ENCODE peak calls at places on chromosome X, in seven cellular contexts. N is K562, M is thyroid gland, L is left ventricle myocardium inferior, P is right atrium auricular region, B is AG09309, G is HepG2. U is an unnamed sample.

GRCh38 chrX:3777416-3777815 is 64.0 kb upstream of the PRKX start:
- DNase-seq in N (no peak), B (no peak), P (no peak), M (no peak), G (no peak), L (no peak), U (no peak)

GRCh38 chrX:69538321-69538876 is 34.3 kb downstream of the NALF2 start:
- DNase-seq in P (peak), N (peak), M (peak), G (peak), B (no peak), L (peak), U (peak)

GRCh38 chrX:13742397-13743176 is 8.0 kb downstream of the OFD1 start:
- DNase-seq in L (no peak), P (no peak), N (no peak), B (no peak), G (peak), M (no peak), U (no peak)

GRCh38 chrX:2286731-2287130 is 214.0 kb downstream of the DHRSX start:
- DNase-seq in L (no peak), P (no peak), G (no peak), N (no peak), M (no peak), B (no peak), U (no peak)

GRCh38 chrX:117871796-117872195 is 244.8 kb downstream of the KLHL13 start:
- DNase-seq in L (no peak), B (no peak), N (no peak), M (no peak), G (no peak), P (no peak), U (no peak)

GRCh38 chrX:97685753-97686152 is 802.0 kb downstream of the RPA4 start:
- DNase-seq in N (peak), B (peak), P (no peak), M (peak), G (peak), L (no peak), U (no peak)

GRCh38 chrX:9310596-9310995 is 154.3 kb upstream of the TBL1X start:
- DNase-seq in G (no peak), L (no peak), B (peak), P (no peak), N (no peak), M (no peak), U (no peak)

GRCh38 chrX:118153270-118153669 is 36.7 kb upstream of the KLHL13 start:
- DNase-seq in L (no peak), B (no peak), M (no peak), N (no peak), G (no peak), P (no peak), U (no peak)

GRCh38 chrX:47831788-47832187 is 4.9 kb upstream of the ZNF81 start:
- DNase-seq in N (peak), P (no peak), G (peak), B (no peak), L (peak), M (peak), U (no peak)

GRCh38 chrX:40449396-40449795 is 131.4 kb upstream of the ATP6AP2 start:
- DNase-seq in L (no peak), N (no peak), B (no peak), G (no peak), P (no peak), M (peak), U (no peak)

GRCh38 chrX:42978655-42979379 is 200.9 kb upstream of the PPP1R2C start:
- DNase-seq in G (no peak), L (no peak), P (no peak), M (no peak), N (no peak), B (no peak), U (no peak)

GRCh38 chrX:141468940-141469339 is 115.6 kb downstream of the SPANXA1 start:
- DNase-seq in B (peak), G (no peak), N (no peak), P (no peak), L (no peak), M (no peak), U (no peak)

GRCh38 chrX:105190252-105190853 is 30.1 kb downstream of the TEX13A start:
- DNase-seq in P (no peak), M (no peak), L (no peak), G (no peak), N (peak), B (peak), U (no peak)

GRCh38 chrX:50858548-50858947 is 44.6 kb upstream of the SHROOM4 start:
- DNase-seq in B (no peak), G (no peak), P (no peak), L (no peak), N (no peak), M (no peak), U (no peak)

GRCh38 chrX:13888284-13888683 is 71.4 kb upstream of the GPM6B start:
- DNase-seq in M (no peak), B (no peak), L (no peak), N (no peak), G (no peak), P (no peak), U (no peak)

GRCh38 chrX:96575011-96575410 is 109.6 kb upstream of the DIAPH2 start:
- DNase-seq in B (no peak), P (no peak), G (no peak), M (no peak), L (no peak), N (no peak), U (no peak)

GRCh38 chrX:2550288-2551020 is 49.7 kb upstream of the DHRSX start:
- DNase-seq in G (no peak), L (no peak), N (no peak), B (no peak), M (peak), P (no peak), U (no peak)

GRCh38 chrX:40411350-40412111 is 169.2 kb upstream of the ATP6AP2 start:
- DNase-seq in L (no peak), M (no peak), B (no peak), N (peak), P (no peak), G (peak), U (no peak)

DNA sequence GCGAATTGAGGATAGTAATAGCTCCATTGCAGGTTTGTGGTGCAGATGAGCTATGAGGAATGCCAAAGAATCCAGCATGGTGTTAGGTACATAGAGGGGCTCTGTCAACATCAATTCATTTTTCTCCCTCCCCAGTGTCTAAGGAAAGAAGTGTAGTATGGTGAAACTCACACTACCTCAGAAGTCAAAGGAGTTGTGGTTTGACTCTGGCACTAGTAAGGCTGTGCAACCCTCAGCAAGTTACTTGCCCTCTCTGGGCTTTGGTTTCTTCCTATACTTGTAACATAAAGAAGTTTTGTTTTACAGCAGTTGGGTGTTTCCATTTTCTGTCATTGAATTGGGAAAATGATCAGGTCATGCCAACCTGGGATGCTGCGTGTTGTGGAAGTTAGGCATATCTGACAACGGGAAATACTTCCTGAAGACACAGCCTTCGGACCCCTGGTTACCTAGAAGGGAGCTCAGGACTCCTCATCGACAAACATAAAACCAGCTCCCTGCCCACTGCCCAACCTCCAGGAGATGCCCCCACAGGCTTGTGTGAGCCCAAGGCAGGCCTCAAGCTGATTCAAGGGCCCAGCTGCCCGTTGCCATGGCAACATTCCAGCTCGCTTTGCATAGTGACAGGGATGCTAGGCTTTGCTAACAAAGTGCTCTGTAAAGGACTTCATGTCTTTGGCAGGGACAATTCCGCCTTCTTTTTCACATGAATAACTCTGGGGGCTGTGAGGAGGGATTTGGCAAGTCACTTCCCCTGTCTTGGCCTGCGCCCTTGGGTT is 71.3 kb downstream of the RTL5 start:
- DNase-seq in M (no peak), P (no peak), G (no peak), N (no peak), L (no peak), B (no peak), U (no peak)
- H3K4me3 ChIP-seq in M (no peak), P (no peak), G (no peak), N (no peak), L (no peak), B (no peak), U (no peak)

DNA sequence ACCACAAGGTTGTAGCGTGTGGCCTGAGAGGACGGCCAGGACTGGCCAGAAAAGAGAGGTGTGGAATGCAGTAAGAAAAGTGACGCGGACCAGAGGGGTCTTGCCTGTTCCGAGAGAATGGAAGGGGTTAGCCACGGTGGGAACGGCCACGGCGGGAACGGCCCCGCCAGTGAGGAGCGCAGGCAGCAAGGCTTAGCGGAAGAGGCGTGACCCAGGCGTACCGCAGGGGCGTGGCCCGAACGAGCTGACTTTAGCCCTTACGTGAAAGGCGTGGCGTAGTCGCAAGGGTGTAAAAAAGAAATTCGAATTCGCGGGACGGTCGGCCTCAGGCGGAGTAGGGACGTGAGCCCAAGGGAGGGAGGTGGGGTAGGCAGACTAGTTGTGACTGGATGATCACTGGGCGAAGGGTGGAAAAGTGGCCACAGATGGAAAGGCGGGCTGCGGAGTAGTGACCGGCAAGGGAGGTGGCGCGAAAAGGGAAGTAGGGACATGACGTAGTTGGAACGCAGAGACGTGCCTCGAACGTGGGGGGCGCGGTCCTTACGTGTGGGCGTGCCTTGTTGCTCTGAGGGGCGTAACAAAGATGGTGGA is 10.4 kb upstream of the CLTRN start:
- DNase-seq in B (peak), N (peak), G (peak), L (peak), M (peak), P (peak), U (peak)
- TF ChIP-seq CTCF in B (no peak), N (no peak), G (no peak), L (no peak), M (no peak), P (no peak), U (no peak)

DNA sequence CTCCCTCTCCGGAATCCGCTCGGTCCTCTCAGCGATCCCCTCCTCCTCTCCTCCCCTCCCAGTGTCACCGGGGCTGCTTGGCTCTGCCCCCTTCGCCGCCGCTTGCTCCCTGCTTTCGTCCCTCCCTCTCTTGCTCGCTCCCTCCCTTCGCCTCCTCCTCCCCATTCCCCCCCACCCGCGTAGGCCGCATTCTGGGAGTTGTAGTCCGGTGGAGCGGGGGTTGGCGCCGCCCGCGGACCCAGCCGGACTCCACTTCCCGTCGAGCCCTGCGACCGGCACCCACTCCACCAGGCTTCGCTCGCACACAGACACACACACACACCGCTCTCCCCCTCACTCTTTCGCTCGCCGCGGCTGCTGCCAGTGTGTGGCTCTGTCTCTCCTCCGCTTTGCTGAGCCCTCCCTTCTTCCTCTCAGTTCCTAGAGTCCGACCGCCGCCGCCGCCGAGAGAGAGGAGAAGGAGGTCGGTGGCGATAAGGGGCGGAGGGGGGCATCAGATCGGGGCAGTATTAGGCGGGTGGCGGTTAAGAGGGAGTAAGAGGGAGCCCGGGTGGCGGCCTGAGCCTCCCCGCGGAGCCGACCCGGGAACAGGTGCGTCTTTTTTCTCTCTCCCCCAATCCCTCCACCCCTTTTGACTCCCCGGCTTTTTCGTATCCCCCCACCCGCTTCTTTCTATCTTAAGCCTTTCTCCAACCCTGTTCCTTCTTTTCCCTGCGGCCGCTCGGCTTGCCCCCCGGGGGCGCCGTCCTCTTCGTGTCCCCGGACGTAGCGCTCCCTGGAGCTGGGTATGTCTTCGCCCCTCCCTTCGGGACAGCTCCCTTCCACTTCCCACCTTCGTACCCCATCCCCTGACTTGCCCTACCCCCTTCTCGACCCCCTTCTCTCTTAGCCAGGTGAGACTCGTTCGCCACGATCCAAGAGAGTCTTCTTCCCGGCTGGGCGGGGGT is at the start of gene BCORL1:
- DNase-seq in P (peak), L (peak), B (peak), G (peak), M (peak), N (peak), U (peak)
- H3K4me3 ChIP-seq in P (peak), L (no peak), B (no peak), G (peak), M (no peak), N (no peak), U (peak)

DNA sequence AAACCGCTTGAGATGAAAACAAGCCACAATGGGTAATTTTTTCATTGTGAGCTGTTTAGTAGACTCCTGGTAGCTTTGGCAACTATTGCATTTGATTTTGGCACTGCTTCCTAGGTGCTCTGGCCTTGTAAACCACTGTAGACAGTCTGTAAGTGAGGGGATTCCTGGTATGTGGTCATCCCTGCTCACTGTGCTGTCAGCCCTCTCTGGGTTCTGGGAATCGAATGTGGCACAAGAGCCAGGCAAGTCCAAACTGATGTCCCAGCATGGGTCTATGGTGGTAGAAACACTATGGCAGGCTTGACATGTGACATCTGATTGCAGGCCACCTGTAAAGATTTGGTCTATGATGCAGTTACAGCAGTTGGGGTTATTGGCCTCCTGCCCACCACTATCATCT is 2.5 kb downstream of the USP51 start:
- DNase-seq in B (no peak), G (no peak), L (no peak), N (no peak), M (no peak), P (no peak), U (no peak)
- TF ChIP-seq CTCF in B (no peak), G (no peak), L (no peak), N (no peak), M (no peak), P (no peak), U (no peak)

DNA sequence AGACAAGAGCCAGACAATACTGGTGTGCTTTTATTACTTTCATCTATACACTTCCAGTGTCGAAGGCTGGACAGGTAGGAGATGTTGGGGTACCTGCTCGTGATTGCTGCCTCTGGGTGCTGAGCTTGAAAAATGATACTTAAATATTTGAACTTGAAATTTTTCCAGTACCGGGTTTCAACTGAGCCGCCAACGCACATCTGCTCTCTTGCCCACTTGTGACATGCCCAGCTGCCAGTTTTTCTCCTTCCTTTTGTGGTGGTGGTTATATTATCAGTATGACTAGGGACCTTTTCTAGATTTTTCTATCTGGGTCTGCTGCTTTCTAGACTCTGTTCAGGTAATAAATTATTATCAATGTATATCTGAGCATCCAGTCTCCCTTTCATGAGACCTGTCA is 3.4 kb downstream of the OGT start:
- DNase-seq in M (peak), N (no peak), L (no peak), B (no peak), P (no peak), G (no peak), U (no peak)
- H3K4me3 ChIP-seq in M (no peak), N (peak), L (peak), B (peak), P (no peak), G (no peak), U (peak)

DNA sequence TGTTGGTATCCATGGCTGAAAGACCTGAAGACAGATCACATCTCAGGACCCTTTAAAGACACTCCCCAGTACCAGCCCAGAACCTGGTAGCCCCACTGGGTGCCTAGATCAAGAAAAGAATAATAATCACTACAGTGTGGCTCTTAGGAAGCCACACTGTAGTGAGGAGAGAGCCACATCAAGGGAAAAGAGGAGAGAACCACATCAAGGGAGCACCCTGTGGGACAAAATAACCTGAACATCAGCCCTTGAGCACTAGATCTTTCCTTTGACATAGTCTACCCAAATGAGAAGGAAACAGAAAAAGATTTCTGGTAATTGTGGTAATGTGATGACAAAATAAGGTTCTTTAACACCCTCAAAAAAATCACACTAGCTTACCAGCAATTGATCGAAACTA is 15.3 kb downstream of the RTL3 start:
- DNase-seq in B (no peak), N (no peak), P (no peak), M (no peak), L (no peak), G (no peak), U (no peak)
- TF ChIP-seq CTCF in B (no peak), N (no peak), P (no peak), M (no peak), L (no peak), G (no peak), U (no peak)

GRCh38 chrX:28922106-28922505 is 334.9 kb downstream of the IL1RAPL1 start:
- DNase-seq in G (no peak), B (no peak), N (no peak), P (no peak), L (no peak), M (no peak), U (no peak)
- H3K4me3 ChIP-seq in G (no peak), B (no peak), N (no peak), P (no peak), L (no peak), M (no peak), U (no peak)

DNA sequence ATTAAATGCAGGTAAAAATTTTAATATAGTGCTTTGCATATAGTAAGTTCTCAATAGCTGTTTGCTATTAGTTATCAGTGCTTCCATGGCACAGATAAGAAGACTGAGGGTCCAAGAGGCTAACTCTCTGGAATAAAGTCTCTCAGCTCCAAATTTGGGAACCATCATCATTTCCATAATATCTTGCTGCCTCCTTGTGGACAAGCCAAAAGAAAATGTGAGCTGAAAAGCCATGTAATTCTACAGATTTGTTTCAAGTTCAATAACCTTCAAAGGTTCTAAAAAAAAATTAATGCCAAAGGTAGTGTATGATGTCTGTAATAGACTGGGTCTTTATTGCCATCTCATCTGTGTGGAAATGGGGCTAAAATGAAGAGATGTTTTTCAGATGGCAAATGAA is 136.9 kb upstream of the VCX start:
- DNase-seq in L (no peak), G (no peak), P (no peak), N (no peak), B (no peak), M (no peak), U (no peak)
- TF ChIP-seq CTCF in L (peak), G (no peak), P (no peak), N (no peak), B (peak), M (no peak), U (no peak)

U was measured in AG04450.